ENCODE peak calls at places on chromosomes 13 and 19, in eight cellular contexts. C is testis, K is BE2C, V is AG10803, W is heart left ventricle, G is uterus, A is LNCaP clone FGC, U is fibroblast of lung. J is an unnamed sample.

GRCh38 chr19:51514866-51515481 is 13.4 kb upstream of the SIGLEC12 start:
- DNase-seq in C (no peak), G (no peak), W (no peak), K (no peak), A (peak), V (peak), U (peak), J (peak)

GRCh38 chr19:31957711-31958110 is 387.7 kb upstream of the ZNF507 start:
- DNase-seq in K (no peak), G (no peak), W (no peak), A (no peak), C (no peak), U (no peak), V (no peak), J (no peak)

GRCh38 chr19:29086182-29086581 is 126.8 kb downstream of the UQCRFS1 start:
- DNase-seq in C (no peak), A (no peak), U (no peak), K (no peak), W (no peak), G (no peak), V (no peak), J (no peak)

GRCh38 chr19:18453269-18454024 is 15.5 kb upstream of the ISYNA1 start:
- DNase-seq in V (peak), G (no peak), W (no peak), K (no peak), C (no peak), U (peak), A (no peak), J (no peak)

GRCh38 chr19:40091205-40092129 is 724 bp upstream of the ZNF780A start:
- DNase-seq in V (no peak), G (no peak), U (no peak), A (no peak), C (no peak), K (no peak), W (no peak), J (no peak)

GRCh38 chr13:19864018-19864338 is 529 bp upstream of the ZMYM5 start:
- DNase-seq in C (peak), W (peak), U (peak), V (peak), A (no peak), K (peak), G (peak), J (peak)

GRCh38 chr19:18488838-18489626 is 32.8 kb downstream of the ELL start:
- DNase-seq in V (no peak), C (peak), K (peak), U (no peak), A (peak), G (no peak), W (no peak), J (peak)

GRCh38 chr13:40983725-40984669 is 35.1 kb downstream of the ELF1 start:
- DNase-seq in W (no peak), C (no peak), G (no peak), V (no peak), K (no peak), U (no peak), A (no peak), J (no peak)

GRCh38 chr13:21673592-21674270 is 2.9 kb downstream of the FGF9 start:
- DNase-seq in K (peak), V (no peak), A (no peak), C (peak), G (no peak), U (peak), W (peak), J (peak)

GRCh38 chr19:50510700-50511068 is 307 bp downstream of the JOSD2 start:
- DNase-seq in W (no peak), G (no peak), U (peak), A (no peak), K (no peak), C (no peak), V (no peak), J (no peak)

GRCh38 chr19:18611327-18612050 is 1.2 kb upstream of the TMEM59L start:
- DNase-seq in U (no peak), C (no peak), K (no peak), V (no peak), A (no peak), W (no peak), G (no peak), J (no peak)

GRCh38 chr13:113021391-113021790 is 52.4 kb downstream of the MCF2L start:
- DNase-seq in A (no peak), U (no peak), C (no peak), G (no peak), K (no peak), W (no peak), V (no peak), J (no peak)

GRCh38 chr19:50870417-50871089 is 2.7 kb upstream of the KLK2 start:
- DNase-seq in U (no peak), K (no peak), C (peak), W (no peak), A (no peak), V (no peak), G (no peak), J (no peak)

GRCh38 chr13:40580566-40581276 is 85.7 kb downstream of the FOXO1 start:
- DNase-seq in V (no peak), K (no peak), C (no peak), G (no peak), U (no peak), A (no peak), W (no peak), J (no peak)

DNA sequence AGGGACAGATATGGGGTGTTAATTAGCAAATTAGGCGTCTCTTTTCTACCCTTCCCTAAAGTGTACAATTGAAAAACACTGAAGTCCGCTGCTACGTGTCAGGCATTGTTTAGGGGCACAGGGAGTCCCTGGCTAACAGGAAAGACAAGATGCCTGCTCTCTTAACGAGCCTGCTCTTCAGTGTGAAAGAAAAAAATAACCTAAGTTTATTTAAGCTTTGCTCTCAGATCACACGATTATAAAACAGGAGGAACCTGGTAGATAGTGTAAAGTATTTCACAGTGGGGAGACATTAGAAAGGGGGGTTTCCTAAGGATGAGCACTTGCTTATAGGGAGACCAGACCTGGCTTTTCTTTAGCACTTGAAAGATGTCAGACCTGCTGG is 38.7 kb downstream of the IGFL2 start:
- DNase-seq in A (no peak), C (no peak), U (no peak), K (no peak), V (no peak), G (no peak), W (no peak), J (no peak)
- TF ChIP-seq CTCF in A (no peak), C (no peak), U (no peak), K (no peak), V (no peak), G (no peak), W (no peak), J (no peak)

GRCh38 chr19:6235031-6235951 is 44.5 kb downstream of the MLLT1 start:
- DNase-seq in U (no peak), G (no peak), W (peak), V (no peak), A (no peak), K (peak), C (no peak), J (no peak)

GRCh38 chr19:6238256-6238642 is 41.5 kb downstream of the MLLT1 start:
- DNase-seq in A (no peak), U (no peak), K (peak), V (no peak), C (no peak), W (peak), G (no peak), J (no peak)

GRCh38 chr19:6234527-6234926 is 45.2 kb downstream of the MLLT1 start:
- DNase-seq in U (no peak), G (no peak), C (no peak), A (no peak), K (no peak), V (peak), W (no peak), J (no peak)

GRCh38 chr19:6238643-6239281 is 41.0 kb downstream of the MLLT1 start:
- DNase-seq in U (peak), V (peak), K (peak), G (peak), C (peak), A (peak), W (peak), J (no peak)

DNA sequence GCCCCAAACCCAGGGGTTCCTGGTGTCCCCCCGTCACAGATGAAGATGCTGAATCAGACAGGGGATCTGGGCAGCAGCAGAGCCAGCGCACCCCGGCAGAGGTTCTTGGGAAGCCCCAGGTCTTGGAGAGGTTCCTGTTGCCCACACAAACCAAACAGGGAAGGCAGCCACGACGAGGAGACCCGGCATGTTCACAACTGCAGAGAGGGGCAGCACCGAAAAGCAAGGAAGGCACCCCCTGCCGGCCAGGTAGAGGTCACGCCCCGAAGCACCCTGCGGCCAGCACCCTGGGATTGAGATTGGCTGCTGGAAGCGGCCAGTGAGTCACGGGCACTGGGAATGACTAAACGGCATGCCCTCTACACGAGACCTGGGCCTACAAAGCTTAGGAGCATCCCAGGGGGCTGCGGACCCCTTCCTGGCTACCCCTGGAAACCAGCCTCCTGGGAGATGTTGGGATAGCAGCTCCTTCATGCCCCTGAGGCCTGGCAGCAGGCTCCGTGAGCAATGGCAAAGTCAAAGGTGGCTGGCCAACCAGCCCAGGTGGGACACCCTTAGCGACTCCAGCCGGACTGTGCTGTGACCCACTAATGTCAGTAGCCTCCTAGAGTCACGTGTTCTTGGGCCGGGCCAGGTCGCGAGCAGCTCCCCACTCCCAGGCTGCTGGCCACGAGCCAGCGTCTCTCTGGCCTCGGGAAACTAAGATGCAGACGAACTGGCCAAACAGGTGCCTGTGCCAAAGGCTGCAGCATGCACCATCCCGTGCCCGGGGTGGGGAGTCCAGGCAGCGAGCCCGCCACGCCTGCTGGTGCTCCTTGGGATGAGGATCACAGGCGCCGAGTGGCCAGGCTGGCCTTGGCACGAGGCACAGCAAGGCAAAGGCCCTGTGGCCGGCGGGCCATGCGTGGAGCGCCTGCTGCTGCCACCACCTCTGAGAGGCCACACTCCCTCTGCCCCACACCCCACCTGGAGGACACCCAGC is 43.2 kb downstream of the MLLT1 start:
- DNase-seq in V (no peak), A (peak), U (no peak), K (peak), G (peak), C (no peak), W (peak), J (peak)
- TF ChIP-seq CTCF in V (no peak), A (peak), U (no peak), K (no peak), G (no peak), C (no peak), W (no peak), J (no peak)

DNA sequence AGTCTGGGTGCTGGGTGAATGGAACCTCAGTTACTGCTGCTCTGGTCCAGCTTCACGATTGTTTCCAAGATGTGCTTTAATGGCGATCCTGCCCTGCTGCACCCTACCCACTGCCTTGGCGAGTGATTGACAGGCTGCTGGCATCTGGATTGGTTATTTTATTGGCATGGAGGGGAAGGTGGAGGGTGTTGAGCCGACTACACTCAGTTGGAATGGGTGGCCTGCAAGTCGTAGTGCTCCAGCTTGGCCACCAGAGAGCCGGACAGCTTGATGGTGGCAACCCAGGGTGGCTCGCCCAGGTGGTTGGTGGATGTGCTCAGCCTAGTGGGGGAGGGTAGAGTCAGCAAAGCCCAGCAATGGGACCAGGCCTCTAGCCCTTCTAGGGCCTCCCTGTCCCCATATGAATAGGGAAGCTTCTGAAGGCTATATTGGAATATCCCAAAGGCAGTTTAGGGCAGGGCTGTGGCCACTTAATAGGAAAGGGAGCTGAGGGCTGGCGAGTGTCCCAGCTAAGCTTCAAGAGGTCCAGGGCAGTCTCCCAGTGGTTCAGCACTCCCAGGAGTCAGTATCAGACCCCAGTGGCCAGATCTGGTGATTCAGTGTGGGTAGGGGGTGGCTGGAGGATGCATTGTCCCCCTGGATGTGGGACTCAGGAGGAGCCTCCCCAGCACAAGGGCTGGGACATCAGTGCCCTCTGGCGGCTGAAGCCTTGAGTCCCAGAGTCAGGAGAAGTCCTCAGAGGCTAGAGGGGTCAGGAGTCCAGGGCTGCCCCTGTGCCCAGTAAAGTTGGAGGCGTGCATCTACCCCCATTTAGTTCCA is 3.4 kb downstream of the GGN start:
- DNase-seq in U (peak), A (no peak), C (no peak), W (no peak), G (no peak), V (no peak), K (peak), J (no peak)
- TF ChIP-seq CTCF in U (peak), A (peak), C (no peak), W (no peak), G (no peak), V (peak), K (peak), J (peak)

DNA sequence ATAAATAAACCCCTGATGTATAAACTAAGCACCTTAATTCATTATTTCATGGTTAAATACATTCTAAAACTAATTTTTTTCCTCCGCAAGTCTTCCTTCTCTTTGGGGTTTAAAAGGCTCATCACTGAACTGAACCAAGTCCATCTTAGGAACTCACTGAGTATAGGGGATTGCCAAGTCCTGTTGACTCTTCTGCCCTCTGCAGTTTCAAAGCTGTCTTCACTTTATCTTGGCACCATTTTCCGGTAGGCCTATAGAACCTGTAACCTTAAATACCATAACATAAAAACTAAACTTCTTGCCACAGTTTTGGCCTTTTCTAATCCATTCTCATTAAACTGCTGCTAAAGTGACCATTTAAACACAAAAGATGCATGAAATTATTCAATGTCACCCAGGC is 66.5 kb upstream of the USPL1 start:
- DNase-seq in C (no peak), V (peak), K (no peak), A (peak), W (no peak), G (no peak), U (peak), J (no peak)
- TF ChIP-seq CTCF in C (peak), V (peak), K (peak), A (peak), W (peak), G (peak), U (peak), J (no peak)

GRCh38 chr19:3748965-3749364 is 12.5 kb downstream of the APBA3 start:
- DNase-seq in U (no peak), V (no peak), C (no peak), G (no peak), K (no peak), A (no peak), W (no peak), J (no peak)

GRCh38 chr19:3745363-3746045 is 16.0 kb downstream of the APBA3 start:
- DNase-seq in A (no peak), W (no peak), C (no peak), G (no peak), K (no peak), U (no peak), V (no peak), J (no peak)

GRCh38 chr19:3750211-3750610 is 11.3 kb downstream of the APBA3 start:
- DNase-seq in U (no peak), W (no peak), V (no peak), G (no peak), C (no peak), A (no peak), K (no peak), J (no peak)

GRCh38 chr19:3743486-3743885 is 18.0 kb downstream of the APBA3 start:
- DNase-seq in K (no peak), W (no peak), C (no peak), G (no peak), U (no peak), V (no peak), A (no peak), J (no peak)

DNA sequence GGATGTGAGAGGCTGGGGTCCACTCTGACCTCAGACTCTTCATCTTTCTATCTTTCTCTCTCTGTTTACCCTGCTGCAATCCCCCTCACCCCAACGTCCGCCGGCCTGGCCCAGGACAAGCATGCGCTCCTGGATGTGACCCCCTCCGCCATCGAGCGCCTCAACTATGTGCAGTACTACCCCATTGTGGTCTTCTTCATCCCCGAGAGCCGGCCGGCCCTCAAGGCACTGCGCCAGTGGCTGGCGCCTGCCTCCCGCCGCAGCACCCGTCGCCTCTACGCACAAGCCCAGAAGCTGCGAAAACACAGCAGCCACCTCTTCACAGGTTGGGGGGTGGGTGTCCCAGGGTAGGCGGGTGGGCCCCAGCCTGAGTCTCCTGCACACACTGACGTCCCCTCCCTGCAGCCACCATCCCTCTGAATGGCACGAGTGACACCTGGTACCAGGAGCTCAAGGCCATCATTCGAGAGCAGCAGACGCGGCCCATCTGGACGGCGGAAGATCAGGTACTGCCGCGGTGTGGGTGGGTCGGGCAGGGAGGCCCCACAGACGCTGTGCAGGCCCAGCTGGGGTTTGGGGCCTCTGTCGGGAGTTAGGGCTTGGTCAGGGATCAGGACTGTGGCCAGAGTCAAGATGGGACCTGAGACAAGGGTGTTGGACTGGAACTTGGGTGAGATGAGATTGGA is 15.0 kb downstream of the APBA3 start:
- DNase-seq in K (no peak), C (no peak), U (no peak), A (no peak), W (no peak), V (no peak), G (no peak), J (no peak)
- TF ChIP-seq CTCF in K (no peak), C (no peak), U (no peak), A (no peak), W (no peak), V (no peak), G (no peak), J (no peak)

J was measured in Calu3.